ENCODE peak calls at places on chromosomes 2 and 18, in eight cellular contexts. U is NCI-H1694 treated with DMSO at 0.1 percent for 48 hours; A is HepG2; N is NCI-H345; E is stromal cell of bone marrow; P is activated CD4-positive, alpha-beta T cell treated with anti-CD3 and anti-CD28 coated beads for 24 hours; C is activated T-cell treated with anti-CD3 and anti-CD28 coated beads for 1 hour; J is AG09309. M is an unnamed sample.
A peak's percentile ranks its signal among the peaks of the same experiment; 100 is the strongest.

GRCh38 chr2:63842149-63843061 is 709 bp downstream of the UGP2 start:
- DNase-seq in U (no peak), A (peak; percentile 73), N (peak; percentile 39), E (peak; percentile 67), P (no peak), C (no peak), J (peak; percentile 25), M (peak; percentile 17)

GRCh38 chr2:23432531-23432930 is 47.6 kb downstream of the KLHL29 start:
- DNase-seq in U (no peak), A (no peak), N (no peak), E (no peak), P (no peak), C (no peak), J (no peak), M (no peak)

GRCh38 chr18:36031903-36032302 is 35.5 kb downstream of the RPRD1A start:
- DNase-seq in U (no peak), A (no peak), N (no peak), E (no peak), P (no peak), C (no peak), J (no peak), M (no peak)

GRCh38 chr2:64770137-64770780 is 116.5 kb upstream of the SERTAD2 start:
- DNase-seq in U (no peak), A (no peak), N (no peak), E (no peak), P (no peak), C (no peak), J (no peak), M (no peak)

GRCh38 chr18:3832211-3832610 is 382.2 kb downstream of the TGIF1 start:
- DNase-seq in U (no peak), A (no peak), N (peak; percentile 54), E (no peak), P (no peak), C (no peak), J (no peak), M (peak; percentile 67)

GRCh38 chr2:84888401-84889276 is 7.8 kb upstream of the TRABD2A start:
- DNase-seq in U (peak; percentile 15), A (no peak), N (no peak), E (peak; percentile 51), P (no peak), C (peak; percentile 30), J (no peak), M (no peak)

GRCh38 chr2:155418753-155419152 is 720.3 kb downstream of the KCNJ3 start:
- DNase-seq in U (no peak), A (no peak), N (no peak), E (no peak), P (no peak), C (no peak), J (no peak), M (no peak)

GRCh38 chr2:144730711-144731110 is 210.8 kb upstream of the ZEB2 start:
- DNase-seq in U (no peak), A (no peak), N (no peak), E (no peak), P (no peak), C (no peak), J (no peak), M (no peak)

GRCh38 chr2:145595296-145595695 is 1075.4 kb upstream of the ZEB2 start:
- DNase-seq in U (no peak), A (no peak), N (no peak), E (no peak), P (no peak), C (no peak), J (no peak), M (no peak)

GRCh38 chr2:1972428-1972827 is 228.1 kb upstream of the PXDN start:
- DNase-seq in U (peak; percentile 99), A (no peak), N (peak; percentile 100), E (no peak), P (no peak), C (no peak), J (peak; percentile 14), M (peak; percentile 86)

GRCh38 chr2:78077637-78078036 is 555.5 kb upstream of the LRRTM4 start:
- DNase-seq in U (no peak), A (no peak), N (peak; percentile 63), E (no peak), P (no peak), C (no peak), J (no peak), M (no peak)

GRCh38 chr2:201167546-201167945 is 15.4 kb upstream of the CASP10 start:
- DNase-seq in U (no peak), A (no peak), N (no peak), E (no peak), P (no peak), C (no peak), J (no peak), M (no peak)

GRCh38 chr2:45261746-45262145 is 252.5 kb upstream of the SIX2 start:
- DNase-seq in U (no peak), A (no peak), N (no peak), E (no peak), P (no peak), C (no peak), J (no peak), M (no peak)

GRCh38 chr2:127604986-127605385 is 41.0 kb upstream of the GPR17 start:
- DNase-seq in U (no peak), A (no peak), N (no peak), E (no peak), P (no peak), C (no peak), J (no peak), M (no peak)

GRCh38 chr2:191202209-191202721 is 42.9 kb upstream of the MYO1B start:
- DNase-seq in U (no peak), A (no peak), N (no peak), E (peak; percentile 45), P (no peak), C (no peak), J (no peak), M (no peak)

GRCh38 chr2:190261851-190262250 is 57.8 kb downstream of the HIBCH start:
- DNase-seq in U (no peak), A (no peak), N (no peak), E (no peak), P (no peak), C (no peak), J (no peak), M (no peak)

GRCh38 chr2:60992985-60993392 is 24.5 kb upstream of the PEX13 start:
- DNase-seq in U (no peak), A (no peak), N (no peak), E (no peak), P (no peak), C (no peak), J (no peak), M (no peak)

GRCh38 chr18:3066391-3067079 is 53.6 kb upstream of the LPIN2 start:
- DNase-seq in U (no peak), A (no peak), N (no peak), E (no peak), P (no peak), C (no peak), J (no peak), M (no peak)

GRCh38 chr2:29615183-29615582 is 306.2 kb downstream of the ALK start:
- DNase-seq in U (no peak), A (no peak), N (no peak), E (no peak), P (no peak), C (no peak), J (no peak), M (no peak)

GRCh38 chr2:120418174-120418787 is 72.3 kb downstream of the INHBB start:
- DNase-seq in U (no peak), A (no peak), N (no peak), E (no peak), P (no peak), C (no peak), J (no peak), M (no peak)

GRCh38 chr2:231579560-231579959 is 13.1 kb upstream of the TEX44 start:
- DNase-seq in U (no peak), A (no peak), N (no peak), E (no peak), P (no peak), C (no peak), J (no peak), M (no peak)

GRCh38 chr2:23435250-23436035 is 50.5 kb downstream of the KLHL29 start:
- DNase-seq in U (no peak), A (no peak), N (no peak), E (no peak), P (no peak), C (no peak), J (no peak), M (no peak)

GRCh38 chr2:140589696-140590095 is 1541.1 kb downstream of the LRP1B start:
- DNase-seq in U (no peak), A (no peak), N (no peak), E (no peak), P (no peak), C (no peak), J (no peak), M (no peak)

GRCh38 chr2:169704160-169704713 is 10.0 kb downstream of the PHOSPHO2 start:
- DNase-seq in U (no peak), A (no peak), N (no peak), E (no peak), P (no peak), C (no peak), J (no peak), M (no peak)

GRCh38 chr2:212811036-212811805 is 272.6 kb upstream of the ERBB4 start:
- DNase-seq in U (no peak), A (no peak), N (peak; percentile 3), E (no peak), P (no peak), C (no peak), J (peak; percentile 59), M (no peak)

GRCh38 chr2:201100497-201100896 is 15.5 kb upstream of the CFLAR start:
- DNase-seq in U (no peak), A (no peak), N (no peak), E (no peak), P (no peak), C (no peak), J (no peak), M (no peak)

GRCh38 chr2:144935736-144936135 is 415.8 kb upstream of the ZEB2 start:
- DNase-seq in U (no peak), A (no peak), N (no peak), E (no peak), P (no peak), C (no peak), J (no peak), M (no peak)

GRCh38 chr18:33833847-33834246 is 255.8 kb downstream of the ASXL3 start:
- DNase-seq in U (no peak), A (no peak), N (no peak), E (no peak), P (no peak), C (no peak), J (no peak), M (no peak)

GRCh38 chr2:197674060-197674459 is 1.3 kb downstream of the RFTN2 start:
- DNase-seq in U (no peak), A (peak; percentile 14), N (no peak), E (no peak), P (no peak), C (no peak), J (no peak), M (no peak)

GRCh38 chr18:10476430-10476829 is 22.0 kb downstream of the APCDD1 start:
- DNase-seq in U (peak; percentile 64), A (no peak), N (no peak), E (no peak), P (no peak), C (no peak), J (peak; percentile 74), M (no peak)

GRCh38 chr18:49464718-49465598 is 4.5 kb upstream of the DYM start:
- DNase-seq in U (no peak), A (no peak), N (peak; percentile 7), E (no peak), P (no peak), C (no peak), J (no peak), M (no peak)

GRCh38 chr2:158011055-158011771 is 90.5 kb upstream of the UPP2 start:
- DNase-seq in U (no peak), A (no peak), N (no peak), E (no peak), P (no peak), C (no peak), J (no peak), M (no peak)

GRCh38 chr18:58761970-58762780 is 90.9 kb downstream of the MALT1 start:
- DNase-seq in U (no peak), A (no peak), N (no peak), E (no peak), P (no peak), C (no peak), J (no peak), M (no peak)

GRCh38 chr2:122734756-122735155 is 979.3 kb downstream of the TSN start:
- DNase-seq in U (no peak), A (no peak), N (no peak), E (no peak), P (no peak), C (no peak), J (no peak), M (no peak)